ENCODE peak calls at places on chromosomes 12 and 14, in seven cellular contexts. M is hepatocyte; L is astrocyte of the spinal cord; H is CD8-positive, alpha-beta memory T cell; E is IMR-90; I is pancreas; W is stomach. Q is an unnamed sample.

GRCh38 chr12:127613056-127613455 is 653.9 kb upstream of the TMEM132C start:
- DNase-seq in W (peak), H (no peak), M (no peak), E (peak), I (no peak), L (no peak), Q (no peak)

GRCh38 chr12:104454997-104455396 is 1.8 kb upstream of the CHST11 start:
- DNase-seq in I (no peak), W (no peak), L (peak), H (no peak), M (no peak), E (peak), Q (no peak)

GRCh38 chr14:51566831-51567582 is 84.7 kb upstream of the FRMD6 start:
- DNase-seq in H (no peak), I (no peak), L (no peak), M (no peak), E (no peak), W (no peak), Q (peak)

GRCh38 chr14:25406818-25407217 is 356.9 kb upstream of the STXBP6 start:
- DNase-seq in M (peak), H (no peak), I (no peak), W (no peak), L (no peak), E (peak), Q (peak)

GRCh38 chr12:126389961-126390360 is 1324.7 kb downstream of the AACS start:
- DNase-seq in I (no peak), E (no peak), W (no peak), H (no peak), M (no peak), L (no peak), Q (no peak)

GRCh38 chr12:43425361-43425760 is 126.6 kb downstream of the ADAMTS20 start:
- DNase-seq in L (no peak), M (no peak), H (no peak), I (no peak), E (no peak), W (no peak), Q (no peak)

GRCh38 chr12:128852026-128852725 is 1.1 kb upstream of the GLT1D1 start:
- DNase-seq in L (no peak), H (no peak), M (no peak), E (no peak), W (no peak), I (no peak), Q (no peak)

GRCh38 chr12:69396963-69397362 is 37.4 kb downstream of the YEATS4 start:
- DNase-seq in E (no peak), L (no peak), H (no peak), M (no peak), I (no peak), W (no peak), Q (no peak)

GRCh38 chr12:113476093-113476986 is 4.7 kb upstream of the LHX5 start:
- DNase-seq in L (no peak), W (no peak), E (no peak), I (no peak), M (no peak), H (no peak), Q (no peak)

GRCh38 chr12:14824012-14824634 is 10.1 kb upstream of the SMCO3 start:
- DNase-seq in M (no peak), H (no peak), I (no peak), E (peak), L (no peak), W (no peak), Q (no peak)

GRCh38 chr14:20679907-20680306 is 4.5 kb upstream of the RNASE4 start:
- DNase-seq in M (peak), E (peak), W (no peak), L (peak), H (no peak), I (no peak), Q (no peak)

GRCh38 chr12:111303531-111303930 is 65.4 kb downstream of the PHETA1 start:
- DNase-seq in W (no peak), H (no peak), I (no peak), E (no peak), M (no peak), L (no peak), Q (no peak)

GRCh38 chr14:63398952-63399351 is 80.2 kb upstream of the GPHB5 start:
- DNase-seq in W (no peak), I (no peak), L (no peak), M (no peak), E (no peak), H (no peak), Q (no peak)

GRCh38 chr14:74555476-74556050 is 56.5 kb downstream of the LTBP2 start:
- DNase-seq in H (no peak), L (no peak), W (no peak), E (no peak), M (no peak), I (peak), Q (no peak)

GRCh38 chr14:20456971-20457370 is 1.9 kb downstream of the APEX1 start:
- DNase-seq in H (no peak), W (no peak), E (no peak), I (no peak), M (no peak), L (no peak), Q (no peak)

GRCh38 chr12:95718001-95718400 is 72.6 kb downstream of the NTN4 start:
- DNase-seq in L (no peak), I (no peak), H (no peak), E (no peak), M (no peak), W (no peak), Q (no peak)

GRCh38 chr12:130158775-130159100 is 3.5 kb upstream of the FZD10 start:
- DNase-seq in H (no peak), M (no peak), L (no peak), E (no peak), W (no peak), I (no peak), Q (no peak)

GRCh38 chr12:112974904-112975303 is 3.4 kb upstream of the OAS2 start:
- DNase-seq in E (no peak), I (no peak), W (no peak), L (no peak), M (no peak), H (no peak), Q (no peak)

GRCh38 chr14:71610797-71611196 is 321.4 kb upstream of the RGS6 start:
- DNase-seq in L (no peak), M (no peak), E (no peak), I (no peak), W (no peak), H (no peak), Q (no peak)

GRCh38 chr14:30227436-30227835 is 299.8 kb upstream of the PRKD1 start:
- DNase-seq in M (no peak), L (no peak), E (peak), I (no peak), W (no peak), H (no peak), Q (no peak)

GRCh38 chr12:122382919-122383350 is 39.5 kb downstream of the CLIP1 start:
- DNase-seq in W (no peak), L (no peak), I (no peak), H (no peak), E (no peak), M (no peak), Q (no peak)

GRCh38 chr14:93954900-93955891 is 21.2 kb downstream of the ASB2 start:
- DNase-seq in I (no peak), E (no peak), L (no peak), M (no peak), W (no peak), H (peak), Q (no peak)

GRCh38 chr12:130461868-130462557 is 124.3 kb downstream of the PIWIL1 start:
- DNase-seq in H (no peak), I (peak), L (no peak), W (no peak), E (no peak), M (no peak), Q (no peak)

GRCh38 chr12:1934831-1935230 is 16.4 kb upstream of the CACNA2D4 start:
- DNase-seq in M (no peak), E (no peak), W (no peak), I (no peak), L (no peak), H (no peak), Q (no peak)

GRCh38 chr14:93006484-93007128 is 83.7 kb downstream of the CHGA start:
- DNase-seq in W (no peak), I (peak), L (peak), M (no peak), E (no peak), H (no peak), Q (no peak)

GRCh38 chr12:62604856-62605255 is 138.2 kb downstream of the MON2 start:
- DNase-seq in M (no peak), W (no peak), E (peak), H (no peak), L (peak), I (no peak), Q (no peak)

GRCh38 chr14:64998455-64998931 is 11.8 kb downstream of the FNTB start:
- DNase-seq in H (no peak), W (no peak), M (no peak), L (no peak), I (no peak), E (peak), Q (no peak)

GRCh38 chr12:121796855-121797751 is 3.6 kb upstream of the RHOF start:
- DNase-seq in L (peak), H (no peak), I (peak), W (peak), E (peak), M (peak), Q (no peak)

GRCh38 chr12:65740873-65741600 is 83.2 kb upstream of the HMGA2 start:
- DNase-seq in E (peak), H (no peak), W (peak), I (peak), M (peak), L (peak), Q (no peak)

GRCh38 chr12:111546171-111546570 is 52.9 kb downstream of the ATXN2 start:
- DNase-seq in L (no peak), M (no peak), I (no peak), E (no peak), H (no peak), W (no peak), Q (no peak)

GRCh38 chr12:121524196-121524930 is 56.5 kb downstream of the KDM2B start:
- DNase-seq in I (no peak), W (no peak), E (no peak), L (no peak), M (no peak), H (no peak), Q (no peak)

GRCh38 chr12:104951759-104952509 is 6.2 kb downstream of the SLC41A2 start:
- DNase-seq in I (no peak), W (no peak), M (no peak), H (no peak), E (peak), L (peak), Q (no peak)

DNA sequence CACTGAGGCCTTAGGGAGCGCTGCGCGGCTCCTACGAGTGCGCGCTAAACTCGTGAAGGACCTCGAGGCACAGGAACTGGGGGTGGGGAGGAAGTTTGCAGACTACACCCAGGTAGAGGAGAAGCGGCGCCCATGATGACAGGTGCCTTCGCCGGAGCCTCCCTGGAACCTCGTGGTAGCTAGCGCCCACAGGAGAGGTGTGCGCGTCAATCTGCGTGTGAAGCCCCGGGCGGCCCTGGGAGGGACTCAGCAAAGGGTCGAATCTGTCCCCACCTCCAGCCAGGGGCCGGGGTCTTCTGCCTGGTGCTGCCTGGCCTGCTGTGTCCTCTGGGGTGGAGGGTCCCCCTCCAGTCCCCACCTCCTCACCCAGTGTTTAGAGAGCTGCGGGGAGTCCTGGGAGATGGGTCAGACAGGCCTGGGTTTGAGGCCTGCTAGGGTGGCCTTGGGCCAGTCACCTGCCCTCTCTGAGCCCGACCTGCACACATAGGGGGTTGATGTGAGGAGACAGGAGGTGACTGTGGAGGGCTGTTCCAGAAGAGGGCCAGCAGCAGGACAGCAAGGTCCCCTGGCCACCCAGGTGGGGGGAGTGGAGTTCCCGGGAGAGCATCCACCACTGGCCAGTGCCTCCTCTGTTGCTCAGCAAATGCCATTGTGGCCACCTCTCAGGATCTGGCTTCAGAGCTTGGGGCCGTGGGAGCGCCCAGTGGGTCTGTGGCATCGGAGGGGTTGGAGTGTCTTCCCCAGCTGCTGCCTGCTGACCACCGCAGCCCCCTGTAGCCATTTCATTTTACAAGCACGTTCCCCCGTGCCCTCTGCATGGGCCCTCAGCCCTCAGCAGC is 20.2 kb upstream of the KIF26A start:
- DNase-seq in I (peak), M (no peak), H (no peak), W (peak), E (no peak), L (no peak), Q (no peak)
- H3K4me3 ChIP-seq in I (no peak), M (no peak), H (no peak), W (peak), E (no peak), L (no peak), Q (no peak)

GRCh38 chr14:91854327-91854934 is 12.9 kb downstream of the TC2N start:
- DNase-seq in L (no peak), M (no peak), I (no peak), H (no peak), E (no peak), W (no peak), Q (no peak)

GRCh38 chr14:91861091-91861490 is 6.2 kb downstream of the TC2N start:
- DNase-seq in H (no peak), L (no peak), I (no peak), W (no peak), E (no peak), M (no peak), Q (no peak)

GRCh38 chr14:91858536-91859275 is 8.6 kb downstream of the TC2N start:
- DNase-seq in W (no peak), E (peak), M (peak), I (no peak), L (peak), H (no peak), Q (no peak)

GRCh38 chr14:91862417-91862816 is 4.9 kb downstream of the TC2N start:
- DNase-seq in E (no peak), H (no peak), W (no peak), L (no peak), M (no peak), I (no peak), Q (no peak)

DNA sequence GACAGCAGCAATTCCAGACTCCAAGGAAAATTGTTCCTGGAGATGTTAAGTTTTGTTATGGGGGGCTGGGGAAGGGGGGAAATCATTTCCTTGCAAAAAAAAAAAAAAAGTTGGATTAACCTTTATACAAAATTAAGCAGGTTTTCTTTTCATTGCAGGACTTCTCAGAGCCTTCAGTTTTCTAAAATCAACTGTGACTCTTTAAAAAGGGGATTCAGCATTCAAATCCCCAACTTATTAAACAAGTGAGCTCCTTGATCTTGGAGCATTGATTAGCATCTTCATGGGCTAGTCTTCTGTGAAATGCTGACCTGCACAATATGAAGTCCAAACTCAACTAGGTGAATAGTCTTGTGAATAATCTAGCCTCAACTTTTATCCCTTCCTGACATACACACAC is 7.1 kb downstream of the TC2N start:
- DNase-seq in M (no peak), L (no peak), I (no peak), E (no peak), H (no peak), W (no peak), Q (no peak)
- H3K4me3 ChIP-seq in M (no peak), L (no peak), I (no peak), E (no peak), H (no peak), W (no peak), Q (no peak)

GRCh38 chr12:12718853-12719252 is 1.7 kb downstream of the CDKN1B start:
- DNase-seq in I (no peak), W (no peak), H (no peak), L (peak), E (peak), M (no peak), Q (no peak)

GRCh38 chr12:12719496-12719895 is 2.3 kb downstream of the CDKN1B start:
- DNase-seq in M (no peak), H (no peak), E (no peak), I (no peak), L (peak), W (no peak), Q (no peak)

GRCh38 chr12:12721251-12721689 is 4.1 kb downstream of the CDKN1B start:
- DNase-seq in M (no peak), L (no peak), I (no peak), W (no peak), H (no peak), E (no peak), Q (no peak)

GRCh38 chr12:12720637-12721250 is 3.6 kb downstream of the CDKN1B start:
- DNase-seq in W (no peak), L (peak), H (no peak), I (no peak), M (no peak), E (no peak), Q (no peak)

DNA sequence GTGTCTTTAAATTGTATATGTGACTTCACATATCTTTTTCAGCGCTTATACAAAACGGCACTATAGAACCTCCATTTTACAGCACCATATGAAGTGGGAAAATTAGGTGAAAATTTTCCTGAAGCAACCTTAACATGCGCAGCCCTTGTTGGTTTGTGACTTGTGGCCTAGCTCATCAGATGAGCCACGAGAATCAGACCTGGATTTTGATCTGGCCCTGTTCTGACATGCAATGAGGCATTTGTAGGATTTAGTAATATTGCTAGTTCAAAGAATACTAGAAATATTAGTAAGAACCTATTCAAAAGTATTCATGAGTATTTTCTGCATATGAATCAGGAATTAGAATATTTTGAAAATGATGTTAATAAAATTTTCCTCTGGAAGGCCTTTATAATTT is 2.9 kb downstream of the CDKN1B start:
- DNase-seq in W (no peak), I (no peak), L (peak), E (no peak), H (no peak), M (no peak), Q (no peak)
- H3K4me3 ChIP-seq in W (peak), I (no peak), L (peak), E (peak), H (peak), M (peak), Q (peak)

DNA sequence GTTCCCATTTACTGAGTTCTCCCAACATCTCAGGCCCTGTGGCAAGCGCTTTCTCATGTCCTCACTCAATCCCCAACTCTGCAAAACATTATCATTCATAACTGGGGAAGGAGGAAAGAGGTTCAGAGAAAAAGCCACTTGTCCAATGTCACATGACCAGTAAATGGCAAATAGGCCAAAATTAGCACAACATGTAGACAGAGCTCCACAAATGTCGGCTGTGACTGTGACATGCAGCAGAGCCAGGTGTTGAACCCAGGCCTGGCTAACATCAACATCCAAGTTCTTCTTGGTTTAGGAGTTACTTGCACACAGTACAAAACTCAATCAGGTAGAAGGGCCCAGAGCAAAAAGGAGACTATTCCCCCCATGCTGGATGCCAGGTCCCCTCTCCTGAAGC is 10.8 kb downstream of the KCTD10 start:
- DNase-seq in I (no peak), H (no peak), W (no peak), L (no peak), E (no peak), M (no peak), Q (no peak)
- H3K4me3 ChIP-seq in I (no peak), H (no peak), W (no peak), L (no peak), E (no peak), M (no peak), Q (no peak)

DNA sequence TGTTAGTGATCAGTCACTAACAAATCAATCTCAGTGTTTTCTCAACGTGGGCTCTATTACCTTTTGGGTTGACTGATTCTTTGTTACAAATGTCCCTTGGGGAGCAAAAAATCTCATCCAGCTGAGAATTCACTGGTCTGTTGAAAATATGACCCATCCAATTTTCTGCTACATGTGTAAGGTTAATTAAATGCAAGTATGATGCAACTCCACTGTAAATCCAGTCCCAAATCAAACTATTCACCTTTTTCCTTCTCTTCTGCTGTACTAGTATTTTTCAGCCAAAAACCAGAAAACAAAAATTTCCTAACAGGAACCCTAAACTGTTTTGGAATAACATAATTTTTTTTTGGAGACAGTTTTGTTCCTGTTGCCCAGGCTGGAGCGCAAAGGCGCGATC is 2.2 kb downstream of the ERH start:
- DNase-seq in W (no peak), M (no peak), L (no peak), I (no peak), E (no peak), H (no peak), Q (no peak)
- H3K4me3 ChIP-seq in W (no peak), M (no peak), L (no peak), I (no peak), E (no peak), H (no peak), Q (no peak)

Q was measured in Jurkat, Clone E6-1.